ENCODE peak calls at places on chromosome 7, in seven cellular contexts. S is KBM-7, L is coronary artery, Z is memory B cell, H is AG10803, Y is NCI-H1092, F is GM12864. Q is an unnamed sample.

GRCh38 chr7:42747073-42747472 is 164.8 kb downstream of the C7orf25 start:
- DNase-seq in S (no peak), L (no peak), Z (no peak), H (no peak), Y (no peak), F (no peak), Q (no peak)

GRCh38 chr7:94440460-94441039 is 45.9 kb downstream of the COL1A2 start:
- DNase-seq in S (no peak), L (no peak), Z (no peak), H (peak; percentile 26), Y (peak; percentile 18), F (no peak), Q (no peak)

GRCh38 chr7:95324396-95324795 is at the start of gene PON1:
- DNase-seq in S (no peak), L (no peak), Z (peak; percentile 22), H (no peak), Y (no peak), F (no peak), Q (no peak)

GRCh38 chr7:144515430-144515829 is 111.9 kb upstream of the NOBOX start:
- DNase-seq in S (no peak), L (no peak), Z (no peak), H (no peak), Y (no peak), F (no peak), Q (no peak)

GRCh38 chr7:124764847-124765400 is 668 bp downstream of the GPR37 start:
- DNase-seq in S (no peak), L (no peak), Z (peak; percentile 2), H (no peak), Y (no peak), F (no peak), Q (no peak)

GRCh38 chr7:23184291-23184690 is 2.4 kb downstream of the NUP42 start:
- DNase-seq in S (no peak), L (no peak), Z (no peak), H (no peak), Y (no peak), F (no peak), Q (no peak)

GRCh38 chr7:104035351-104035750 is 45.9 kb upstream of the RELN start:
- DNase-seq in S (no peak), L (no peak), Z (no peak), H (no peak), Y (no peak), F (no peak), Q (no peak)

GRCh38 chr7:74625446-74625845 is 32.1 kb upstream of the GTF2I start:
- DNase-seq in S (peak; percentile 36), L (no peak), Z (peak; percentile 14), H (peak; percentile 66), Y (no peak), F (no peak), Q (no peak)

GRCh38 chr7:150800576-150801241 is at the start of gene TMEM176A:
- DNase-seq in S (no peak), L (peak; percentile 68), Z (no peak), H (no peak), Y (no peak), F (no peak), Q (no peak)

GRCh38 chr7:141452911-141453310 is 98.3 kb upstream of the AGK start:
- DNase-seq in S (no peak), L (no peak), Z (no peak), H (no peak), Y (no peak), F (no peak), Q (no peak)

GRCh38 chr7:100825215-100825671 is 2.1 kb downstream of the EPHB4 start:
- DNase-seq in S (no peak), L (no peak), Z (no peak), H (peak; percentile 17), Y (no peak), F (no peak), Q (no peak)

GRCh38 chr7:88377421-88377820 is 70.7 kb upstream of the STEAP4 start:
- DNase-seq in S (no peak), L (no peak), Z (no peak), H (no peak), Y (no peak), F (no peak), Q (no peak)

GRCh38 chr7:142804715-142805114 is 33.9 kb downstream of the PRSS2 start:
- DNase-seq in S (peak; percentile 4), L (no peak), Z (no peak), H (no peak), Y (no peak), F (no peak), Q (no peak)

GRCh38 chr7:29285451-29285807 is 90.9 kb downstream of the CHN2 start:
- DNase-seq in S (peak; percentile 10), L (no peak), Z (no peak), H (peak; percentile 83), Y (no peak), F (peak; percentile 24), Q (peak; percentile 83)

GRCh38 chr7:48084727-48085432 is 4.2 kb upstream of the UPP1 start:
- DNase-seq in S (peak; percentile 81), L (peak; percentile 88), Z (peak; percentile 44), H (peak; percentile 99), Y (no peak), F (peak; percentile 92), Q (peak; percentile 85)

GRCh38 chr7:155717010-155717744 is 72.7 kb downstream of the RBM33 start:
- DNase-seq in S (no peak), L (no peak), Z (no peak), H (no peak), Y (no peak), F (no peak), Q (no peak)

GRCh38 chr7:104956753-104957450 is 57.1 kb upstream of the KMT2E start:
- DNase-seq in S (peak; percentile 34), L (no peak), Z (no peak), H (peak; percentile 94), Y (no peak), F (peak; percentile 57), Q (peak; percentile 45)

GRCh38 chr7:2016021-2016631 is 216.6 kb downstream of the MAD1L1 start:
- DNase-seq in S (no peak), L (peak; percentile 68), Z (no peak), H (no peak), Y (no peak), F (no peak), Q (no peak)

GRCh38 chr7:55107946-55108345 is 89.1 kb downstream of the EGFR start:
- DNase-seq in S (no peak), L (no peak), Z (no peak), H (no peak), Y (no peak), F (no peak), Q (no peak)

GRCh38 chr7:119964640-119965542 is 308.1 kb upstream of the KCND2 start:
- DNase-seq in S (no peak), L (no peak), Z (no peak), H (peak; percentile 35), Y (no peak), F (no peak), Q (no peak)

GRCh38 chr7:117731455-117731854 is 141.8 kb downstream of the CTTNBP2 start:
- DNase-seq in S (peak; percentile 69), L (no peak), Z (no peak), H (no peak), Y (no peak), F (peak; percentile 21), Q (peak; percentile 10)

GRCh38 chr7:142583424-142583823 is 165.8 kb upstream of the PRSS1 start:
- DNase-seq in S (no peak), L (no peak), Z (no peak), H (peak; percentile 68), Y (no peak), F (no peak), Q (no peak)

GRCh38 chr7:101933685-101934084 is 116.3 kb downstream of the CUX1 start:
- DNase-seq in S (no peak), L (no peak), Z (peak; percentile 33), H (no peak), Y (no peak), F (peak; percentile 75), Q (no peak)

GRCh38 chr7:1679966-1680730 is 10.1 kb downstream of the ELFN1 start:
- DNase-seq in S (no peak), L (no peak), Z (no peak), H (no peak), Y (no peak), F (no peak), Q (no peak)

GRCh38 chr7:44184874-44185446 is 4.3 kb downstream of the GCK start:
- DNase-seq in S (no peak), L (no peak), Z (no peak), H (no peak), Y (no peak), F (no peak), Q (peak; percentile 12)

GRCh38 chr7:698515-699259 is 27.8 kb upstream of the DNAAF5 start:
- DNase-seq in S (no peak), L (no peak), Z (no peak), H (no peak), Y (no peak), F (no peak), Q (no peak)